ENCODE peak calls at places on chromosomes 2 and 18, in six cellular contexts. One of them, this sample, is unnamed.

GRCh38 chr2:85324639-85325465 is 2.9 kb downstream of the TGOLN2 start:
- DNase-seq in NCI-H510A: no peak
- DNase-seq in NCI-H1092 treated with DMSO at 0.1 percent for 48 hours: no peak
- DNase-seq in EL: peak; percentile 17
- DNase-seq in kidney glomerular epithelial cell: peak; percentile 42
- DNase-seq in naive thymus-derived CD8-positive, alpha-beta T cell: no peak
- DNase-seq in this sample: no peak

GRCh38 chr2:200051621-200051945 is 96.2 kb downstream of the MAIP1 start:
- DNase-seq in naive thymus-derived CD8-positive, alpha-beta T cell: no peak
- DNase-seq in NCI-H1092 treated with DMSO at 0.1 percent for 48 hours: no peak
- DNase-seq in EL: peak; percentile 8
- DNase-seq in kidney glomerular epithelial cell: peak; percentile 15
- DNase-seq in NCI-H510A: no peak
- DNase-seq in this sample: no peak

GRCh38 chr2:37585982-37586621 is 85.3 kb downstream of the CDC42EP3 start:
- DNase-seq in NCI-H510A: no peak
- DNase-seq in EL: peak; percentile 94
- DNase-seq in naive thymus-derived CD8-positive, alpha-beta T cell: peak; percentile 26
- DNase-seq in NCI-H1092 treated with DMSO at 0.1 percent for 48 hours: no peak
- DNase-seq in kidney glomerular epithelial cell: peak; percentile 88
- DNase-seq in this sample: no peak

GRCh38 chr2:98458207-98458606 is 13.5 kb downstream of the INPP4A start:
- DNase-seq in naive thymus-derived CD8-positive, alpha-beta T cell: no peak
- DNase-seq in kidney glomerular epithelial cell: no peak
- DNase-seq in NCI-H510A: no peak
- DNase-seq in EL: no peak
- DNase-seq in NCI-H1092 treated with DMSO at 0.1 percent for 48 hours: no peak
- DNase-seq in this sample: no peak

GRCh38 chr2:3170792-3171455 is 206.7 kb downstream of the EIPR1 start:
- DNase-seq in naive thymus-derived CD8-positive, alpha-beta T cell: no peak
- DNase-seq in NCI-H1092 treated with DMSO at 0.1 percent for 48 hours: no peak
- DNase-seq in NCI-H510A: no peak
- DNase-seq in EL: no peak
- DNase-seq in kidney glomerular epithelial cell: no peak
- DNase-seq in this sample: no peak

GRCh38 chr2:20573611-20574422 is 77.1 kb downstream of the HS1BP3 start:
- DNase-seq in NCI-H1092 treated with DMSO at 0.1 percent for 48 hours: no peak
- DNase-seq in naive thymus-derived CD8-positive, alpha-beta T cell: no peak
- DNase-seq in EL: no peak
- DNase-seq in kidney glomerular epithelial cell: no peak
- DNase-seq in NCI-H510A: no peak
- DNase-seq in this sample: no peak

GRCh38 chr2:124988794-124989193 is 963.7 kb downstream of the CNTNAP5 start:
- DNase-seq in EL: no peak
- DNase-seq in NCI-H1092 treated with DMSO at 0.1 percent for 48 hours: no peak
- DNase-seq in kidney glomerular epithelial cell: no peak
- DNase-seq in naive thymus-derived CD8-positive, alpha-beta T cell: no peak
- DNase-seq in NCI-H510A: no peak
- DNase-seq in this sample: no peak

GRCh38 chr2:3648652-3649177 is 9.3 kb upstream of the ALLC start:
- DNase-seq in NCI-H1092 treated with DMSO at 0.1 percent for 48 hours: no peak
- DNase-seq in EL: no peak
- DNase-seq in NCI-H510A: no peak
- DNase-seq in kidney glomerular epithelial cell: no peak
- DNase-seq in naive thymus-derived CD8-positive, alpha-beta T cell: no peak
- DNase-seq in this sample: no peak

GRCh38 chr18:54453996-54454395 is 96.3 kb downstream of the C18orf54 start:
- DNase-seq in EL: no peak
- DNase-seq in NCI-H510A: no peak
- DNase-seq in kidney glomerular epithelial cell: no peak
- DNase-seq in naive thymus-derived CD8-positive, alpha-beta T cell: no peak
- DNase-seq in NCI-H1092 treated with DMSO at 0.1 percent for 48 hours: no peak
- DNase-seq in this sample: no peak

GRCh38 chr2:28927878-28928277 is 33.4 kb downstream of the WDR43 start:
- DNase-seq in naive thymus-derived CD8-positive, alpha-beta T cell: no peak
- DNase-seq in NCI-H1092 treated with DMSO at 0.1 percent for 48 hours: no peak
- DNase-seq in NCI-H510A: no peak
- DNase-seq in EL: peak; percentile 34
- DNase-seq in kidney glomerular epithelial cell: no peak
- DNase-seq in this sample: no peak

GRCh38 chr2:23617817-23618216 is 232.8 kb downstream of the KLHL29 start:
- DNase-seq in kidney glomerular epithelial cell: no peak
- DNase-seq in NCI-H1092 treated with DMSO at 0.1 percent for 48 hours: no peak
- DNase-seq in naive thymus-derived CD8-positive, alpha-beta T cell: no peak
- DNase-seq in NCI-H510A: no peak
- DNase-seq in EL: no peak
- DNase-seq in this sample: no peak

GRCh38 chr18:67243799-67244587 is 272.5 kb downstream of the DSEL start:
- DNase-seq in EL: peak; percentile 34
- DNase-seq in NCI-H510A: no peak
- DNase-seq in NCI-H1092 treated with DMSO at 0.1 percent for 48 hours: no peak
- DNase-seq in naive thymus-derived CD8-positive, alpha-beta T cell: no peak
- DNase-seq in kidney glomerular epithelial cell: no peak
- DNase-seq in this sample: no peak

GRCh38 chr18:8771930-8772329 is 66.6 kb downstream of the MTCL1 start:
- DNase-seq in naive thymus-derived CD8-positive, alpha-beta T cell: no peak
- DNase-seq in kidney glomerular epithelial cell: no peak
- DNase-seq in EL: no peak
- DNase-seq in NCI-H1092 treated with DMSO at 0.1 percent for 48 hours: peak; percentile 11
- DNase-seq in NCI-H510A: peak; percentile 12
- DNase-seq in this sample: peak; percentile 49

GRCh38 chr2:157124731-157125130 is 132.8 kb upstream of the GALNT5 start:
- DNase-seq in kidney glomerular epithelial cell: no peak
- DNase-seq in EL: no peak
- DNase-seq in NCI-H510A: no peak
- DNase-seq in NCI-H1092 treated with DMSO at 0.1 percent for 48 hours: no peak
- DNase-seq in naive thymus-derived CD8-positive, alpha-beta T cell: no peak
- DNase-seq in this sample: no peak

GRCh38 chr2:16186661-16187516 is 246.5 kb downstream of the MYCN start:
- DNase-seq in kidney glomerular epithelial cell: peak; percentile 65
- DNase-seq in NCI-H510A: no peak
- DNase-seq in EL: no peak
- DNase-seq in naive thymus-derived CD8-positive, alpha-beta T cell: no peak
- DNase-seq in NCI-H1092 treated with DMSO at 0.1 percent for 48 hours: no peak
- DNase-seq in this sample: no peak

GRCh38 chr18:52402814-52403213 is 62.8 kb downstream of the DCC start:
- DNase-seq in NCI-H510A: no peak
- DNase-seq in EL: no peak
- DNase-seq in kidney glomerular epithelial cell: no peak
- DNase-seq in NCI-H1092 treated with DMSO at 0.1 percent for 48 hours: no peak
- DNase-seq in naive thymus-derived CD8-positive, alpha-beta T cell: no peak
- DNase-seq in this sample: no peak